ENCODE peak calls at places on chromosomes 16 and 17, in four cellular contexts. One of them, this sample, is unnamed.

GRCh38 chr16:57537194-57537505 is 779 bp upstream of the CCDC102A start:
- DNase-seq in brain microvascular endothelial cell: no peak
- DNase-seq in fibroblast of mammary gland: peak; percentile 7
- DNase-seq in heart right ventricle: no peak
- DNase-seq in this sample: no peak

GRCh38 chr17:47744168-47745036 is 11.4 kb downstream of the TBX21 start:
- DNase-seq in brain microvascular endothelial cell: no peak
- DNase-seq in fibroblast of mammary gland: no peak
- DNase-seq in heart right ventricle: no peak
- DNase-seq in this sample: no peak

GRCh38 chr16:54422569-54422978 is 136.0 kb upstream of the IRX3 start:
- DNase-seq in brain microvascular endothelial cell: peak; percentile 15
- DNase-seq in fibroblast of mammary gland: no peak
- DNase-seq in heart right ventricle: no peak
- DNase-seq in this sample: no peak

GRCh38 chr17:74875970-74876593 is 3.3 kb upstream of the FDXR start:
- DNase-seq in brain microvascular endothelial cell: no peak
- DNase-seq in fibroblast of mammary gland: no peak
- DNase-seq in heart right ventricle: no peak
- DNase-seq in this sample: no peak

GRCh38 chr17:39755550-39756375 is 18.0 kb downstream of the GRB7 start:
- DNase-seq in brain microvascular endothelial cell: no peak
- DNase-seq in fibroblast of mammary gland: peak; percentile 2
- DNase-seq in heart right ventricle: no peak
- DNase-seq in this sample: no peak

GRCh38 chr17:58325289-58325726 is 3.3 kb downstream of the TSPOAP1 start:
- DNase-seq in brain microvascular endothelial cell: no peak
- DNase-seq in fibroblast of mammary gland: no peak
- DNase-seq in heart right ventricle: no peak
- DNase-seq in this sample: no peak

GRCh38 chr17:79651751-79652150 is 40.9 kb upstream of the RBFOX3 start:
- DNase-seq in brain microvascular endothelial cell: no peak
- DNase-seq in fibroblast of mammary gland: no peak
- DNase-seq in heart right ventricle: no peak
- DNase-seq in this sample: no peak

GRCh38 chr16:70697601-70698170 is 11.8 kb upstream of the MTSS2 start:
- DNase-seq in brain microvascular endothelial cell: no peak
- DNase-seq in fibroblast of mammary gland: no peak
- DNase-seq in heart right ventricle: no peak
- DNase-seq in this sample: peak; percentile 59

GRCh38 chr17:29149431-29150064 is 30.6 kb downstream of the MYO18A start:
- DNase-seq in brain microvascular endothelial cell: no peak
- DNase-seq in fibroblast of mammary gland: no peak
- DNase-seq in heart right ventricle: no peak
- DNase-seq in this sample: no peak

GRCh38 chr16:89200124-89200849 is at the start of gene SLC22A31:
- DNase-seq in brain microvascular endothelial cell: no peak
- DNase-seq in fibroblast of mammary gland: no peak
- DNase-seq in heart right ventricle: no peak
- DNase-seq in this sample: no peak

GRCh38 chr16:67240506-67240905 is 6.8 kb downstream of the FHOD1 start:
- DNase-seq in brain microvascular endothelial cell: peak; percentile 22
- DNase-seq in fibroblast of mammary gland: peak; percentile 61
- DNase-seq in heart right ventricle: no peak
- DNase-seq in this sample: no peak

GRCh38 chr16:6913535-6913934 is 419.1 kb upstream of the RBFOX1 start:
- DNase-seq in brain microvascular endothelial cell: no peak
- DNase-seq in fibroblast of mammary gland: no peak
- DNase-seq in heart right ventricle: no peak
- DNase-seq in this sample: no peak

GRCh38 chr17:21345236-21345635 is 30.9 kb upstream of the KCNJ12 start:
- DNase-seq in brain microvascular endothelial cell: no peak
- DNase-seq in fibroblast of mammary gland: no peak
- DNase-seq in heart right ventricle: no peak
- DNase-seq in this sample: no peak

GRCh38 chr16:51636913-51637743 is 486.1 kb upstream of the SALL1 start:
- DNase-seq in brain microvascular endothelial cell: no peak
- DNase-seq in fibroblast of mammary gland: peak; percentile 43
- DNase-seq in heart right ventricle: no peak
- DNase-seq in this sample: no peak

GRCh38 chr17:77164483-77165030 is 23.8 kb downstream of the SEC14L1 start:
- DNase-seq in brain microvascular endothelial cell: no peak
- DNase-seq in fibroblast of mammary gland: no peak
- DNase-seq in heart right ventricle: peak; percentile 34
- DNase-seq in this sample: no peak
- H3K4me3 ChIP-seq in brain microvascular endothelial cell: no peak overlapping the region
- H3K4me3 ChIP-seq in fibroblast of mammary gland: no peak overlapping the region
- H3K4me3 ChIP-seq in heart right ventricle: no peak overlapping the region
- H3K4me3 ChIP-seq in this sample: no peak overlapping the region

GRCh38 chr17:8226536-8227237 is 16.3 kb upstream of the AURKB start:
- DNase-seq in brain microvascular endothelial cell: peak; percentile 91
- DNase-seq in fibroblast of mammary gland: peak; percentile 93
- DNase-seq in heart right ventricle: peak; percentile 81
- DNase-seq in this sample: peak; percentile 76
- H3K4me3 ChIP-seq in brain microvascular endothelial cell: peak overlapping the region; percentile 51
- H3K4me3 ChIP-seq in fibroblast of mammary gland: peak overlapping the region; percentile 59
- H3K4me3 ChIP-seq in heart right ventricle: peak overlapping the region; percentile 39
- H3K4me3 ChIP-seq in this sample: peak overlapping the region; percentile 33

GRCh38 chr16:22325598-22326368 is 28.6 kb downstream of the POLR3E start:
- DNase-seq in brain microvascular endothelial cell: no peak
- DNase-seq in fibroblast of mammary gland: no peak
- DNase-seq in heart right ventricle: no peak
- DNase-seq in this sample: no peak

GRCh38 chr16:22324787-22325597 is 27.8 kb downstream of the POLR3E start:
- DNase-seq in brain microvascular endothelial cell: no peak
- DNase-seq in fibroblast of mammary gland: peak; percentile 5
- DNase-seq in heart right ventricle: no peak
- DNase-seq in this sample: no peak

GRCh38 chr16:22323173-22323997 is 26.2 kb downstream of the POLR3E start:
- DNase-seq in brain microvascular endothelial cell: no peak
- DNase-seq in fibroblast of mammary gland: no peak
- DNase-seq in heart right ventricle: no peak
- DNase-seq in this sample: no peak

GRCh38 chr16:22322741-22323140 is 25.5 kb downstream of the POLR3E start:
- DNase-seq in brain microvascular endothelial cell: no peak
- DNase-seq in fibroblast of mammary gland: no peak
- DNase-seq in heart right ventricle: no peak
- DNase-seq in this sample: no peak

GRCh38 chr16:22323998-22324786 is 27.0 kb downstream of the POLR3E start:
- DNase-seq in brain microvascular endothelial cell: no peak
- DNase-seq in fibroblast of mammary gland: no peak
- DNase-seq in heart right ventricle: no peak
- DNase-seq in this sample: no peak
- H3K4me3 ChIP-seq in brain microvascular endothelial cell: no peak overlapping the region
- H3K4me3 ChIP-seq in fibroblast of mammary gland: no peak overlapping the region
- H3K4me3 ChIP-seq in heart right ventricle: no peak overlapping the region
- H3K4me3 ChIP-seq in this sample: no peak overlapping the region

GRCh38 chr16:63742150-63742549 is 1379.7 kb downstream of the CDH11 start:
- DNase-seq in brain microvascular endothelial cell: no peak
- DNase-seq in fibroblast of mammary gland: no peak
- DNase-seq in heart right ventricle: no peak
- DNase-seq in this sample: no peak

GRCh38 chr16:63745456-63745855 is 1376.4 kb downstream of the CDH11 start:
- DNase-seq in brain microvascular endothelial cell: no peak
- DNase-seq in fibroblast of mammary gland: no peak
- DNase-seq in heart right ventricle: no peak
- DNase-seq in this sample: no peak

GRCh38 chr16:63749256-63749655 is 1372.6 kb downstream of the CDH11 start:
- DNase-seq in brain microvascular endothelial cell: no peak
- DNase-seq in fibroblast of mammary gland: no peak
- DNase-seq in heart right ventricle: no peak
- DNase-seq in this sample: no peak

DNA sequence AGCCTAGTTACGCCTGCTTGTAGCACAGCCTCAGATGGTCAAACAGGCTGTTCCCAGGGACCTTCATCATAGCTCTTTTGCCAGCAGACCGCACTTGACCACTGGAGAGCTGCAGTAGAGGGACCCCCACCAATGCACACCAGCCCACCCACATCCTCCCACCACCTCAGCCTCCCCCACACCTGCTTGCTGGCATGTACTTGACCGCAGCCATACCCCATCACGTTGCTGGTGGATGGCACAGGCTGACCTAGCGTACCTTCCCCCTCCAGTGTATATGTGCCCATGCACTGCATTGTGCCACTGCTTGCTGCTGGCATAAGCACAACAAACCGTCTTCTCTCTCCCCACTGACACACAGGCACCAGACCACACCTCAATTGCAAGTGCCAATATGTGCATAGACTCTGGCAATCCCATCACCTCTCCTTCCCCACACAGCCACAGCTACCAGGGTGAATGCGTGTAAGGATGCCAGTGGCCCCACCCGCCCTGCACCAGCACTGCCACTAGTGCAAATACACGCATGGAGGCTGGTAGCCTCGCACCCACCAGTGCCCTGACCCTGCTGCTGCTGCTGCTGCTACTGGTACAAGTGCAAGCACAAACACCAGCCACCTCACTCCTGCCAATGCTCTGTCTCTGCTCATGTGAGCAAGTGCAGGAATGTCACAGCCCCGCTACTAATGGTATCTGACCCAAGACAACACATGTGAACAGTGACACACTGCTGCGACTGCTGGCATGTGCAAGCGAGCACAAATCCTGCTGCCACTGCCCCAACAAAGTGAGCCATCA is 1377.6 kb downstream of the CDH11 start:
- DNase-seq in brain microvascular endothelial cell: no peak
- DNase-seq in fibroblast of mammary gland: no peak
- DNase-seq in heart right ventricle: no peak
- DNase-seq in this sample: no peak
- H3K4me3 ChIP-seq in brain microvascular endothelial cell: no peak overlapping the region
- H3K4me3 ChIP-seq in fibroblast of mammary gland: no peak overlapping the region
- H3K4me3 ChIP-seq in heart right ventricle: no peak overlapping the region
- H3K4me3 ChIP-seq in this sample: no peak overlapping the region

GRCh38 chr17:34408439-34408838 is 45.4 kb upstream of the CCL1 start:
- DNase-seq in brain microvascular endothelial cell: no peak
- DNase-seq in fibroblast of mammary gland: no peak
- DNase-seq in heart right ventricle: no peak
- DNase-seq in this sample: no peak
- H3K4me3 ChIP-seq in brain microvascular endothelial cell: no peak overlapping the region
- H3K4me3 ChIP-seq in fibroblast of mammary gland: no peak overlapping the region
- H3K4me3 ChIP-seq in heart right ventricle: no peak overlapping the region
- H3K4me3 ChIP-seq in this sample: no peak overlapping the region

DNA sequence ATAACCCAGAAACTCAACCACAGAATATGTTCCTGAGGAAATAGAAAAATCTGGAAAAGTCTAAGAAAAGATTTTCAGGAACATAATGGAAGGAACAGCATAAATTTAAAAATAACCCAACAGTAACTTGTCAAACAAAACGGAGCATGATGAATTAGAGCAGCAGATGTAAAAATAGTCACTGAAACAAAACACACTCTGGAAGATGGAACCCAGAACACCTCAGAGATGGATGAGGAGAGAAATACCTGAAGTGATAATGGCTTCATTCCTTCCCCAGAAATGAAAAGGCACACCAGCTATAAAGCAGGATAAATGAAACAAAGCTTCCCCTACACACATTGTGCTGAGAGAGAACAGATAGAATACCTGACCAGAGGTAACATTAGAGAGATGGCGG is 6.3 kb downstream of the TK1 start:
- DNase-seq in brain microvascular endothelial cell: no peak
- DNase-seq in fibroblast of mammary gland: no peak
- DNase-seq in heart right ventricle: no peak
- DNase-seq in this sample: no peak
- H3K4me3 ChIP-seq in brain microvascular endothelial cell: no peak overlapping the region
- H3K4me3 ChIP-seq in fibroblast of mammary gland: no peak overlapping the region
- H3K4me3 ChIP-seq in heart right ventricle: no peak overlapping the region
- H3K4me3 ChIP-seq in this sample: no peak overlapping the region

GRCh38 chr17:7112527-7113108 is 2.0 kb downstream of the ASGR2 start:
- DNase-seq in brain microvascular endothelial cell: no peak
- DNase-seq in fibroblast of mammary gland: no peak
- DNase-seq in heart right ventricle: no peak
- DNase-seq in this sample: no peak
- H3K4me3 ChIP-seq in brain microvascular endothelial cell: no peak overlapping the region
- H3K4me3 ChIP-seq in fibroblast of mammary gland: no peak overlapping the region
- H3K4me3 ChIP-seq in heart right ventricle: no peak overlapping the region
- H3K4me3 ChIP-seq in this sample: no peak overlapping the region

GRCh38 chr17:43659823-43660222 is 1.9 kb downstream of the MEOX1 start:
- DNase-seq in brain microvascular endothelial cell: no peak
- DNase-seq in fibroblast of mammary gland: no peak
- DNase-seq in heart right ventricle: no peak
- DNase-seq in this sample: no peak

GRCh38 chr17:43660816-43661493 is 767 bp downstream of the MEOX1 start:
- DNase-seq in brain microvascular endothelial cell: no peak
- DNase-seq in fibroblast of mammary gland: no peak
- DNase-seq in heart right ventricle: no peak
- DNase-seq in this sample: no peak

GRCh38 chr17:43660262-43660661 is 1.5 kb downstream of the MEOX1 start:
- DNase-seq in brain microvascular endothelial cell: no peak
- DNase-seq in fibroblast of mammary gland: no peak
- DNase-seq in heart right ventricle: no peak
- DNase-seq in this sample: no peak

GRCh38 chr17:43661699-43662431 is at the start of gene MEOX1:
- DNase-seq in brain microvascular endothelial cell: peak; percentile 37
- DNase-seq in fibroblast of mammary gland: peak; percentile 79
- DNase-seq in heart right ventricle: peak; percentile 56
- DNase-seq in this sample: peak; percentile 41

GRCh38 chr17:43658890-43659289 is 2.8 kb downstream of the MEOX1 start:
- DNase-seq in brain microvascular endothelial cell: no peak
- DNase-seq in fibroblast of mammary gland: no peak
- DNase-seq in heart right ventricle: no peak
- DNase-seq in this sample: no peak
- H3K4me3 ChIP-seq in brain microvascular endothelial cell: no peak overlapping the region
- H3K4me3 ChIP-seq in fibroblast of mammary gland: no peak overlapping the region
- H3K4me3 ChIP-seq in heart right ventricle: peak overlapping the region; percentile 48
- H3K4me3 ChIP-seq in this sample: no peak overlapping the region